ENCODE peak calls at places on chromosomes 12 and 14, in four cellular contexts. D is NT2/D1, X is heart left ventricle, F is fibroblast of mammary gland. U is an unnamed sample.

GRCh38 chr12:20212036-20212435 is 156.3 kb upstream of the PDE3A start:
- DNase-seq in D (no peak), F (peak; percentile 72), X (no peak), U (no peak)

GRCh38 chr12:103705927-103706326 is 118.9 kb downstream of the STAB2 start:
- DNase-seq in D (peak; percentile 5), X (no peak), F (no peak), U (no peak)

GRCh38 chr12:56724989-56725722 is at the start of gene NACA:
- DNase-seq in X (peak; percentile 99), D (peak; percentile 93), F (peak; percentile 97), U (peak; percentile 94)

GRCh38 chr14:105485720-105486332 is 860 bp upstream of the CRIP1 start:
- DNase-seq in F (no peak), D (no peak), X (peak; percentile 67), U (peak; percentile 72)

GRCh38 chr14:96084796-96085195 is 45.6 kb downstream of the C14orf132 start:
- DNase-seq in F (no peak), X (no peak), D (no peak), U (no peak)

GRCh38 chr12:89344043-89344861 is 8.0 kb downstream of the DUSP6 start:
- DNase-seq in F (no peak), D (no peak), X (no peak), U (no peak)

GRCh38 chr14:88667555-88668273 is 104.9 kb downstream of the ZC3H14 start:
- DNase-seq in F (peak; percentile 80), D (peak; percentile 42), X (peak; percentile 36), U (peak; percentile 7)

GRCh38 chr12:64147860-64148259 is 74.2 kb downstream of the KICS2 start:
- DNase-seq in F (no peak), D (no peak), X (no peak), U (no peak)

GRCh38 chr12:95282266-95282665 is 64.7 kb downstream of the VEZT start:
- DNase-seq in D (no peak), X (no peak), F (no peak), U (no peak)

GRCh38 chr12:54215990-54216579 is 27.3 kb upstream of the SMUG1 start:
- DNase-seq in X (no peak), D (no peak), F (peak; percentile 40), U (peak; percentile 21)

GRCh38 chr12:54220092-54220557 is 31.3 kb upstream of the SMUG1 start:
- DNase-seq in F (peak; percentile 86), D (peak; percentile 58), X (peak; percentile 49), U (peak; percentile 43)

GRCh38 chr12:54217309-54217661 is 28.5 kb upstream of the SMUG1 start:
- DNase-seq in F (no peak), D (no peak), X (no peak), U (no peak)

GRCh38 chr12:54216580-54217308 is 28.0 kb upstream of the SMUG1 start:
- DNase-seq in X (peak; percentile 78), F (peak; percentile 80), D (peak; percentile 84), U (peak; percentile 65)

GRCh38 chr12:54217774-54218221 is 29.0 kb upstream of the SMUG1 start:
- DNase-seq in X (peak; percentile 23), D (no peak), F (no peak), U (no peak)
- H3K4me3 ChIP-seq in X (peak overlapping the region; percentile 40), D (peak overlapping the region; percentile 29), F (peak overlapping the region; percentile 26), U (no peak overlapping the region)

DNA sequence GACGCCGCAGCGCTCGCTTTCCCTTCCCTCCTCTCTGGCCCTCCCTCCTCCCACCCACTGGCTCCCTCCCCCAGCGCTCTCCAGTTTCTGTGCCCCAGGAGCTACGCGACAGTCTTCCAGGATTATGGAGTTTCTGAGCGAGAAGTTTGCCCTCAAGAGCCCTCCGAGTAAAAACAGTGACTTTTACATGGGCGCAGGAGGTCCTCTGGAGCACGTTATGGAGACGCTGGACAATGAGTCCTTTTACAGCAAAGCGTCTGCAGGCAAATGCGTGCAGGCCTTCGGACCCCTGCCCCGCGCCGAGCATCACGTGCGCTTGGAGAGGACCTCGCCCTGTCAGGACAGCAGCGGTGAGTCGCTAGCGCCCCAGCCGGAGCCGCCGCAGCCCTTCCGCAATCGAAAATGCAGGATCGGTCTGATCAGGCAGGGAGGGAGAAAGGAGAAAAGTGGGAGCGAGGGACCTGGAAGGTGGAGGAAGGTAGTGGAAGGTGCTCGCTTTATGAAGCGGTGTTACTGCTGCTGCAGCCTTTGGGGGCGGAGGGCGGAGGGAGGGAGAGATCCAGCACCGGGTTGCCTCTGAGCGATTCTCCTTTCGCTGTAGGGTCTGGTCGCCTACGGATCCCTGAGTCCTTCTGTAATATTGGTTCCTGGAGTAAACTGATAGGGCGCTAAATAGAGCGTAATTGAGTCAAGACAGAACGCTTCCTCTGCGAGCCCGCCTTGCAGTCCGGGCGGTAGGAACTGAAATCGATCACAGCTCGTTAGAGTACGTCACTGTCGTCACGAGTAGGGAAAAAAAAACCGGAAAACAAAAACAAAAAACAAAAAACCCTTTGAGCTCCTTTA is at the start of gene ALX1:
- DNase-seq in D (peak; percentile 77), X (no peak), F (peak; percentile 14), U (no peak)
- H3K4me3 ChIP-seq in D (peak within 1 kb of the TSS; percentile 80), X (peak within 1 kb of the TSS; percentile 29), F (peak within 1 kb of the TSS; percentile 40), U (no peak within 1 kb of the TSS)

GRCh38 chr14:97620071-97620470 is 822.9 kb downstream of the VRK1 start:
- DNase-seq in X (no peak), D (no peak), F (no peak), U (no peak)
- H3K4me3 ChIP-seq in X (no peak overlapping the region), D (no peak overlapping the region), F (no peak overlapping the region), U (peak overlapping the region; percentile 1)

GRCh38 chr14:87044807-87045206 is 948.2 kb downstream of the GALC start:
- DNase-seq in X (no peak), D (no peak), F (no peak), U (no peak)

GRCh38 chr14:87046960-87047359 is 946.0 kb downstream of the GALC start:
- DNase-seq in D (no peak), X (no peak), F (no peak), U (no peak)

GRCh38 chr14:87045956-87046355 is 947.0 kb downstream of the GALC start:
- DNase-seq in D (no peak), X (no peak), F (no peak), U (no peak)

GRCh38 chr14:87043667-87044200 is 949.2 kb downstream of the GALC start:
- DNase-seq in F (no peak), D (no peak), X (no peak), U (no peak)

DNA sequence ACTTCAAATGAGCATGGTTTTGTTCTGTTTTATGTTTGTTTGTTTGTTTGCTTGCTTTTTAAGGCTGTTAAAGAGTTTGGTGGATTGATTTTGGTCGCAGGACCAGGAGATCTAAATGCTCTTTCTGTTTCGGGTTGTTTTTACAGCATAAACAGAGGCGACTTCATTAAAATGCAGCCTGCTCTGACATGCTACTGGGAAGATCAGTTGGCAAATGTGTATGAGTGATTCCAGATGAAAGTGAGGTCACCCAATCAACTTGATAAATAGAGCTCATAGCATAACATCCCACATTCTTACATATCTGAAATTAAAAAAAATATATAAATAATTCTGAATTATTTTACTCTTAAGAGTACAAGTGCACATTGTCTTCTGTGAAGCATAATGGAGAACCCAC is 947.7 kb downstream of the GALC start:
- DNase-seq in D (no peak), F (peak; percentile 15), X (no peak), U (no peak)
- H3K4me3 ChIP-seq in D (no peak overlapping the region), F (no peak overlapping the region), X (no peak overlapping the region), U (no peak overlapping the region)

GRCh38 chr14:102778616-102779351 is 1.5 kb downstream of the TRAF3 start:
- DNase-seq in F (no peak), X (no peak), D (no peak), U (no peak)

GRCh38 chr14:102777711-102778615 is 714 bp downstream of the TRAF3 start:
- DNase-seq in X (peak; percentile 9), F (peak; percentile 44), D (no peak), U (no peak)

GRCh38 chr14:102776761-102777710 is at the start of gene TRAF3:
- DNase-seq in F (peak; percentile 45), X (peak; percentile 72), D (no peak), U (peak; percentile 84)

GRCh38 chr14:102781063-102781462 is 3.8 kb downstream of the TRAF3 start:
- DNase-seq in X (no peak), D (no peak), F (no peak), U (no peak)

DNA sequence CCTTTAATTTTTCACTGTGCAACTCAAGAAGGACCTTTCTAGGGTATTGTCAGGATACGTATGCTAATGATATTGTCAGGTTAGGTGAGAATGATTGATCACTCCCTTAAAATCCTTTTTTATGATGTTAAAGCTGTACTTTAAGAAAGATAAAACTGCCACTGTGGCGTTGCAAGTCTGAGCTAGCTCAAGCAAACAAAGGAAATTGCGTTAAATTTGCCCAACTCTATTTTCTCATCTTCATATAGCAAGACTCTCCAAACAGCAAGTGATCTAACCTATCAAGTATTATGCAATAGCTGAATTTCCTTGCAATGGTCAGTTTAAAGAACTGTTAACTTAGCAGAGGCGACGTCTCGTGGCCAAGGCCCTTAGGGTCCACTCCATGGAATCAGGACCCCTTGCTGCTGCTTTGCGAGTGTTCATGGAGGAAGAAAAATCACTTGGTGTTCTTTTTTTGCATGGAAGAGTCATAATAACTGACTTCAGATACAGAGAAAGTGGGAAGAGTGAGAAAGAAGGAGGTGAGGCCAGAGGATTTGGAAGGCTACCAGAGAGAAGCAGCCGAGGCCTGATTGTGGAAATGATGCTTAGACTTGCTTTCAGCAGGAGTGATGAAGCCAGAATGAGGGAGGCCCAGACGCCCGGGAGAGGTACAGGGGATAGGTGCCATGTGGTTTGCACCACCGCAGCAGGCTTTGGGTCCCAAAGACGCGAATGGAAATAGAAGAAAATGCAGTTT is 2.5 kb downstream of the TRAF3 start:
- DNase-seq in D (no peak), X (no peak), F (peak; percentile 27), U (no peak)
- H3K4me3 ChIP-seq in D (no peak overlapping the region), X (no peak overlapping the region), F (no peak overlapping the region), U (no peak overlapping the region)

DNA sequence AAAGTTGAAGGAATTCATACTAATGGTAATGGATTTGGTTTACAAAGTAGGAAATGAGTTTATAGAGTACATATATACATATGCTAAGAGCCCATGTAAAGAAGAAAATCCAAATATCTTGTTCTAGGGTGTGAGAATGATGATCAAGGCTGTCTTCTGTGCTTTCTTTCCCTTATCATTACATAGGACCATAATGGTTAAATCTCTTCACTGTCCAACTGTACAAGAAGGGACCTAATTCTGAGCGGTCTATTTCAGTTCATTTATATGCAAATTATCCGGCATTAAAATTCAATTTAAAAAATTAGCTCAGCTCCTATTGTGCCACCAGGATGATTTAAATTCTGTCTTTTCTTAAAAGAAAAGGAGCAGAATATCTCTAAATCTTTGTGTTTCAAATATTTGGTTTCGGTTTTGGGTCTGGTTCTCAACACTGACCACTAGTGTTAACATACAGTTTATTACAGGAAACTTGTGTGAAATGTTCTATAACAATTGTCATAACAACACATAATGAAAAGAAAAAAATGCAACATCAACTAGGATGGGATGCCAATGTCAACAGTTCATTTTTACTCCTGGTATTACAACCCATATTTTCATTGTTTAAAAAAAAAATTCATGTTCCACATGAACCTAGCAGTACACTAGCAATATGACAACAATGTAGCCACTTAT is 16.8 kb downstream of the OR4K1 start:
- DNase-seq in F (no peak), D (no peak), X (no peak), U (no peak)
- H3K4me3 ChIP-seq in F (no peak overlapping the region), D (no peak overlapping the region), X (no peak overlapping the region), U (no peak overlapping the region)

GRCh38 chr14:72715910-72716268 is 178.0 kb downstream of the DPF3 start:
- DNase-seq in X (peak; percentile 71), F (no peak), D (no peak), U (no peak)
- H3K4me3 ChIP-seq in X (no peak overlapping the region), F (no peak overlapping the region), D (no peak overlapping the region), U (no peak overlapping the region)